ENCODE peak calls at places on chromosomes 6 and 20, in six cellular contexts. One of them, this sample, is unnamed.
A peak's percentile ranks its signal among the peaks of the same experiment; 100 is the strongest.

GRCh38 chr6:144718431-144718830 is 433.3 kb downstream of the UTRN start:
- DNase-seq in stimulated activated effector memory CD8-positive, alpha-beta T cell treated with anti-CD3 and anti-CD28 coated beads, Interleukin-12 subunit alpha, Interleukin-12 subunit beta, amount 100 ng/mL, for 72 hours: no peak
- DNase-seq in H4: no peak
- DNase-seq in IMR-90: peak; percentile 55
- DNase-seq in cardiac fibroblast: no peak
- DNase-seq in sciatic nerve: no peak
- DNase-seq in this sample: peak; percentile 78

GRCh38 chr6:7938562-7939185 is 28.1 kb upstream of the TXNDC5 start:
- DNase-seq in stimulated activated effector memory CD8-positive, alpha-beta T cell treated with anti-CD3 and anti-CD28 coated beads, Interleukin-12 subunit alpha, Interleukin-12 subunit beta, amount 100 ng/mL, for 72 hours: no peak
- DNase-seq in cardiac fibroblast: no peak
- DNase-seq in IMR-90: no peak
- DNase-seq in sciatic nerve: no peak
- DNase-seq in H4: no peak
- DNase-seq in this sample: no peak

GRCh38 chr6:88089708-88090107 is 42.1 kb downstream of the SPACA1 start:
- DNase-seq in cardiac fibroblast: no peak
- DNase-seq in IMR-90: no peak
- DNase-seq in stimulated activated effector memory CD8-positive, alpha-beta T cell treated with anti-CD3 and anti-CD28 coated beads, Interleukin-12 subunit alpha, Interleukin-12 subunit beta, amount 100 ng/mL, for 72 hours: no peak
- DNase-seq in H4: no peak
- DNase-seq in sciatic nerve: no peak
- DNase-seq in this sample: no peak

GRCh38 chr6:1311400-1312192 is at the start of gene FOXQ1:
- DNase-seq in IMR-90: peak; percentile 40
- DNase-seq in stimulated activated effector memory CD8-positive, alpha-beta T cell treated with anti-CD3 and anti-CD28 coated beads, Interleukin-12 subunit alpha, Interleukin-12 subunit beta, amount 100 ng/mL, for 72 hours: peak; percentile 54
- DNase-seq in H4: no peak
- DNase-seq in sciatic nerve: no peak
- DNase-seq in cardiac fibroblast: no peak
- DNase-seq in this sample: peak; percentile 65

GRCh38 chr20:47764154-47764734 is 21.0 kb downstream of the SULF2 start:
- DNase-seq in sciatic nerve: no peak
- DNase-seq in stimulated activated effector memory CD8-positive, alpha-beta T cell treated with anti-CD3 and anti-CD28 coated beads, Interleukin-12 subunit alpha, Interleukin-12 subunit beta, amount 100 ng/mL, for 72 hours: no peak
- DNase-seq in IMR-90: no peak
- DNase-seq in H4: peak; percentile 21
- DNase-seq in cardiac fibroblast: no peak
- DNase-seq in this sample: peak; percentile 12

GRCh38 chr6:6604566-6604965 is 16.0 kb downstream of the LY86 start:
- DNase-seq in H4: no peak
- DNase-seq in IMR-90: no peak
- DNase-seq in cardiac fibroblast: no peak
- DNase-seq in stimulated activated effector memory CD8-positive, alpha-beta T cell treated with anti-CD3 and anti-CD28 coated beads, Interleukin-12 subunit alpha, Interleukin-12 subunit beta, amount 100 ng/mL, for 72 hours: no peak
- DNase-seq in sciatic nerve: no peak
- DNase-seq in this sample: no peak

GRCh38 chr6:35044145-35044745 is 96.9 kb downstream of the TCP11 start:
- DNase-seq in cardiac fibroblast: peak; percentile 78
- DNase-seq in H4: no peak
- DNase-seq in IMR-90: no peak
- DNase-seq in stimulated activated effector memory CD8-positive, alpha-beta T cell treated with anti-CD3 and anti-CD28 coated beads, Interleukin-12 subunit alpha, Interleukin-12 subunit beta, amount 100 ng/mL, for 72 hours: no peak
- DNase-seq in sciatic nerve: no peak
- DNase-seq in this sample: peak; percentile 57

GRCh38 chr20:51327251-51327841 is 215.2 kb downstream of the NFATC2 start:
- DNase-seq in sciatic nerve: no peak
- DNase-seq in cardiac fibroblast: peak; percentile 53
- DNase-seq in IMR-90: peak; percentile 97
- DNase-seq in H4: peak; percentile 64
- DNase-seq in stimulated activated effector memory CD8-positive, alpha-beta T cell treated with anti-CD3 and anti-CD28 coated beads, Interleukin-12 subunit alpha, Interleukin-12 subunit beta, amount 100 ng/mL, for 72 hours: no peak
- DNase-seq in this sample: peak; percentile 95

GRCh38 chr6:19205076-19205475 is 632.1 kb upstream of the ID4 start:
- DNase-seq in stimulated activated effector memory CD8-positive, alpha-beta T cell treated with anti-CD3 and anti-CD28 coated beads, Interleukin-12 subunit alpha, Interleukin-12 subunit beta, amount 100 ng/mL, for 72 hours: no peak
- DNase-seq in sciatic nerve: no peak
- DNase-seq in H4: no peak
- DNase-seq in cardiac fibroblast: no peak
- DNase-seq in IMR-90: no peak
- DNase-seq in this sample: no peak

GRCh38 chr6:41940759-41941279 is 789 bp downstream of the CCND3 start:
- DNase-seq in IMR-90: peak; percentile 12
- DNase-seq in stimulated activated effector memory CD8-positive, alpha-beta T cell treated with anti-CD3 and anti-CD28 coated beads, Interleukin-12 subunit alpha, Interleukin-12 subunit beta, amount 100 ng/mL, for 72 hours: peak; percentile 72
- DNase-seq in H4: no peak
- DNase-seq in cardiac fibroblast: peak; percentile 45
- DNase-seq in sciatic nerve: peak; percentile 72
- DNase-seq in this sample: peak; percentile 74

GRCh38 chr6:57162516-57162915 is 9.6 kb upstream of the BAG2 start:
- DNase-seq in H4: no peak
- DNase-seq in cardiac fibroblast: no peak
- DNase-seq in IMR-90: peak; percentile 19
- DNase-seq in stimulated activated effector memory CD8-positive, alpha-beta T cell treated with anti-CD3 and anti-CD28 coated beads, Interleukin-12 subunit alpha, Interleukin-12 subunit beta, amount 100 ng/mL, for 72 hours: no peak
- DNase-seq in sciatic nerve: no peak
- DNase-seq in this sample: peak; percentile 36

GRCh38 chr6:33695451-33695855 is 16.0 kb downstream of the UQCC2 start:
- DNase-seq in H4: no peak
- DNase-seq in cardiac fibroblast: peak; percentile 21
- DNase-seq in sciatic nerve: no peak
- DNase-seq in stimulated activated effector memory CD8-positive, alpha-beta T cell treated with anti-CD3 and anti-CD28 coated beads, Interleukin-12 subunit alpha, Interleukin-12 subunit beta, amount 100 ng/mL, for 72 hours: no peak
- DNase-seq in IMR-90: no peak
- DNase-seq in this sample: peak; percentile 74

GRCh38 chr6:39776581-39776980 is 15.6 kb upstream of the DAAM2 start:
- DNase-seq in H4: no peak
- DNase-seq in sciatic nerve: no peak
- DNase-seq in cardiac fibroblast: no peak
- DNase-seq in stimulated activated effector memory CD8-positive, alpha-beta T cell treated with anti-CD3 and anti-CD28 coated beads, Interleukin-12 subunit alpha, Interleukin-12 subunit beta, amount 100 ng/mL, for 72 hours: no peak
- DNase-seq in IMR-90: no peak
- DNase-seq in this sample: no peak

GRCh38 chr20:9458075-9458818 is 56.1 kb upstream of the LAMP5 start:
- DNase-seq in cardiac fibroblast: peak; percentile 5
- DNase-seq in IMR-90: peak; percentile 20
- DNase-seq in stimulated activated effector memory CD8-positive, alpha-beta T cell treated with anti-CD3 and anti-CD28 coated beads, Interleukin-12 subunit alpha, Interleukin-12 subunit beta, amount 100 ng/mL, for 72 hours: no peak
- DNase-seq in H4: peak; percentile 32
- DNase-seq in sciatic nerve: no peak
- DNase-seq in this sample: peak; percentile 31

GRCh38 chr6:136598048-136598447 is 47.8 kb upstream of the MAP7 start:
- DNase-seq in sciatic nerve: no peak
- DNase-seq in cardiac fibroblast: no peak
- DNase-seq in IMR-90: no peak
- DNase-seq in stimulated activated effector memory CD8-positive, alpha-beta T cell treated with anti-CD3 and anti-CD28 coated beads, Interleukin-12 subunit alpha, Interleukin-12 subunit beta, amount 100 ng/mL, for 72 hours: peak; percentile 28
- DNase-seq in H4: no peak
- DNase-seq in this sample: no peak

GRCh38 chr20:46209930-46210671 is 92.0 kb downstream of the CD40 start:
- DNase-seq in H4: no peak
- DNase-seq in stimulated activated effector memory CD8-positive, alpha-beta T cell treated with anti-CD3 and anti-CD28 coated beads, Interleukin-12 subunit alpha, Interleukin-12 subunit beta, amount 100 ng/mL, for 72 hours: no peak
- DNase-seq in cardiac fibroblast: peak; percentile 6
- DNase-seq in IMR-90: no peak
- DNase-seq in sciatic nerve: no peak
- DNase-seq in this sample: no peak

GRCh38 chr20:33655164-33655563 is 7.0 kb upstream of the C20orf144 start:
- DNase-seq in stimulated activated effector memory CD8-positive, alpha-beta T cell treated with anti-CD3 and anti-CD28 coated beads, Interleukin-12 subunit alpha, Interleukin-12 subunit beta, amount 100 ng/mL, for 72 hours: no peak
- DNase-seq in sciatic nerve: no peak
- DNase-seq in IMR-90: no peak
- DNase-seq in cardiac fibroblast: no peak
- DNase-seq in H4: no peak
- DNase-seq in this sample: no peak

GRCh38 chr6:155050311-155050710 is 55.2 kb downstream of the TIAM2 start:
- DNase-seq in cardiac fibroblast: no peak
- DNase-seq in IMR-90: peak; percentile 47
- DNase-seq in stimulated activated effector memory CD8-positive, alpha-beta T cell treated with anti-CD3 and anti-CD28 coated beads, Interleukin-12 subunit alpha, Interleukin-12 subunit beta, amount 100 ng/mL, for 72 hours: peak; percentile 74
- DNase-seq in H4: no peak
- DNase-seq in sciatic nerve: no peak
- DNase-seq in this sample: no peak

GRCh38 chr6:104623052-104623690 is 236.5 kb downstream of the HACE1 start:
- DNase-seq in H4: peak; percentile 14
- DNase-seq in stimulated activated effector memory CD8-positive, alpha-beta T cell treated with anti-CD3 and anti-CD28 coated beads, Interleukin-12 subunit alpha, Interleukin-12 subunit beta, amount 100 ng/mL, for 72 hours: no peak
- DNase-seq in cardiac fibroblast: no peak
- DNase-seq in sciatic nerve: no peak
- DNase-seq in IMR-90: no peak
- DNase-seq in this sample: no peak

GRCh38 chr6:16511048-16511660 is 250.1 kb downstream of the ATXN1 start:
- DNase-seq in cardiac fibroblast: peak; percentile 66
- DNase-seq in H4: peak; percentile 25
- DNase-seq in sciatic nerve: no peak
- DNase-seq in stimulated activated effector memory CD8-positive, alpha-beta T cell treated with anti-CD3 and anti-CD28 coated beads, Interleukin-12 subunit alpha, Interleukin-12 subunit beta, amount 100 ng/mL, for 72 hours: no peak
- DNase-seq in IMR-90: peak; percentile 48
- DNase-seq in this sample: peak; percentile 73

GRCh38 chr6:43806041-43806757 is 36.2 kb downstream of the VEGFA start:
- DNase-seq in stimulated activated effector memory CD8-positive, alpha-beta T cell treated with anti-CD3 and anti-CD28 coated beads, Interleukin-12 subunit alpha, Interleukin-12 subunit beta, amount 100 ng/mL, for 72 hours: no peak
- DNase-seq in IMR-90: no peak
- DNase-seq in H4: no peak
- DNase-seq in sciatic nerve: no peak
- DNase-seq in cardiac fibroblast: no peak
- DNase-seq in this sample: peak; percentile 20

GRCh38 chr6:140344149-140344913 is 969.9 kb upstream of the CITED2 start:
- DNase-seq in H4: no peak
- DNase-seq in stimulated activated effector memory CD8-positive, alpha-beta T cell treated with anti-CD3 and anti-CD28 coated beads, Interleukin-12 subunit alpha, Interleukin-12 subunit beta, amount 100 ng/mL, for 72 hours: no peak
- DNase-seq in cardiac fibroblast: peak; percentile 66
- DNase-seq in IMR-90: peak; percentile 67
- DNase-seq in sciatic nerve: no peak
- DNase-seq in this sample: peak; percentile 70